ENCODE peak calls at places on chromosomes 4 and X, in eight cellular contexts. One of them, this sample, is unnamed.

GRCh38 chr4:165592386-165592785 is 213.6 kb downstream of the CPE start:
- DNase-seq in stimulated activated CD8-positive, alpha-beta memory T cell treated with anti-CD3 and anti-CD28 coated beads, Interleukin-15, amount 100 ng/mL, for 48 hours: no peak
- DNase-seq in hypothalamus: no peak
- DNase-seq in AML-193: no peak
- DNase-seq in GDM1: no peak
- DNase-seq in NCI-H2081: no peak
- DNase-seq in RWPE1: no peak
- DNase-seq in thoracic aorta: no peak
- DNase-seq in this sample: no peak

GRCh38 chrX:31038585-31039326 is 33.1 kb downstream of the FTHL17 start:
- DNase-seq in stimulated activated CD8-positive, alpha-beta memory T cell treated with anti-CD3 and anti-CD28 coated beads, Interleukin-15, amount 100 ng/mL, for 48 hours: no peak
- DNase-seq in hypothalamus: no peak
- DNase-seq in AML-193: peak
- DNase-seq in GDM1: no peak
- DNase-seq in NCI-H2081: peak
- DNase-seq in RWPE1: peak
- DNase-seq in thoracic aorta: no peak
- DNase-seq in this sample: no peak

GRCh38 chrX:110745288-110745687 is 50.3 kb downstream of the CHRDL1 start:
- DNase-seq in stimulated activated CD8-positive, alpha-beta memory T cell treated with anti-CD3 and anti-CD28 coated beads, Interleukin-15, amount 100 ng/mL, for 48 hours: no peak
- DNase-seq in hypothalamus: no peak
- DNase-seq in AML-193: no peak
- DNase-seq in GDM1: no peak
- DNase-seq in NCI-H2081: no peak
- DNase-seq in RWPE1: no peak
- DNase-seq in thoracic aorta: no peak
- DNase-seq in this sample: no peak

GRCh38 chr4:162761965-162762364 is 404.7 kb downstream of the NAF1 start:
- DNase-seq in stimulated activated CD8-positive, alpha-beta memory T cell treated with anti-CD3 and anti-CD28 coated beads, Interleukin-15, amount 100 ng/mL, for 48 hours: no peak
- DNase-seq in hypothalamus: no peak
- DNase-seq in AML-193: no peak
- DNase-seq in GDM1: no peak
- DNase-seq in NCI-H2081: no peak
- DNase-seq in RWPE1: no peak
- DNase-seq in thoracic aorta: no peak
- DNase-seq in this sample: no peak

GRCh38 chr4:26719954-26720552 is 136.2 kb downstream of the TBC1D19 start:
- DNase-seq in stimulated activated CD8-positive, alpha-beta memory T cell treated with anti-CD3 and anti-CD28 coated beads, Interleukin-15, amount 100 ng/mL, for 48 hours: no peak
- DNase-seq in hypothalamus: no peak
- DNase-seq in AML-193: peak
- DNase-seq in GDM1: no peak
- DNase-seq in NCI-H2081: peak
- DNase-seq in RWPE1: peak
- DNase-seq in thoracic aorta: no peak
- DNase-seq in this sample: no peak

GRCh38 chr4:183634086-183634485 is 24.9 kb downstream of the RWDD4 start:
- DNase-seq in stimulated activated CD8-positive, alpha-beta memory T cell treated with anti-CD3 and anti-CD28 coated beads, Interleukin-15, amount 100 ng/mL, for 48 hours: no peak
- DNase-seq in hypothalamus: no peak
- DNase-seq in AML-193: no peak
- DNase-seq in GDM1: no peak
- DNase-seq in NCI-H2081: no peak
- DNase-seq in RWPE1: no peak
- DNase-seq in thoracic aorta: no peak
- DNase-seq in this sample: no peak

GRCh38 chr4:188781655-188782054 is 642.4 kb downstream of the TRIML1 start:
- DNase-seq in stimulated activated CD8-positive, alpha-beta memory T cell treated with anti-CD3 and anti-CD28 coated beads, Interleukin-15, amount 100 ng/mL, for 48 hours: no peak
- DNase-seq in hypothalamus: no peak
- DNase-seq in AML-193: peak
- DNase-seq in GDM1: no peak
- DNase-seq in NCI-H2081: no peak
- DNase-seq in RWPE1: peak
- DNase-seq in thoracic aorta: no peak
- DNase-seq in this sample: no peak

GRCh38 chrX:103686199-103687072 is at the start of gene MORF4L2:
- DNase-seq in stimulated activated CD8-positive, alpha-beta memory T cell treated with anti-CD3 and anti-CD28 coated beads, Interleukin-15, amount 100 ng/mL, for 48 hours: peak
- DNase-seq in hypothalamus: peak
- DNase-seq in AML-193: peak
- DNase-seq in GDM1: peak
- DNase-seq in NCI-H2081: peak
- DNase-seq in RWPE1: peak
- DNase-seq in thoracic aorta: peak
- DNase-seq in this sample: peak

GRCh38 chr4:184053476-184053875 is 148.4 kb downstream of the STOX2 start:
- DNase-seq in stimulated activated CD8-positive, alpha-beta memory T cell treated with anti-CD3 and anti-CD28 coated beads, Interleukin-15, amount 100 ng/mL, for 48 hours: no peak
- DNase-seq in hypothalamus: no peak
- DNase-seq in AML-193: no peak
- DNase-seq in GDM1: no peak
- DNase-seq in NCI-H2081: no peak
- DNase-seq in RWPE1: peak
- DNase-seq in thoracic aorta: no peak
- DNase-seq in this sample: no peak

GRCh38 chrX:150507251-150507856 is 61.1 kb upstream of the MTM1 start:
- DNase-seq in stimulated activated CD8-positive, alpha-beta memory T cell treated with anti-CD3 and anti-CD28 coated beads, Interleukin-15, amount 100 ng/mL, for 48 hours: no peak
- DNase-seq in hypothalamus: no peak
- DNase-seq in AML-193: no peak
- DNase-seq in GDM1: no peak
- DNase-seq in NCI-H2081: no peak
- DNase-seq in RWPE1: no peak
- DNase-seq in thoracic aorta: no peak
- DNase-seq in this sample: no peak

GRCh38 chr4:163279713-163280112 is 52.7 kb downstream of the NPY1R start:
- DNase-seq in stimulated activated CD8-positive, alpha-beta memory T cell treated with anti-CD3 and anti-CD28 coated beads, Interleukin-15, amount 100 ng/mL, for 48 hours: no peak
- DNase-seq in hypothalamus: no peak
- DNase-seq in AML-193: no peak
- DNase-seq in GDM1: no peak
- DNase-seq in NCI-H2081: no peak
- DNase-seq in RWPE1: no peak
- DNase-seq in thoracic aorta: no peak
- DNase-seq in this sample: no peak

GRCh38 chr4:156971168-156971601 is 414 bp downstream of the PDGFC start:
- DNase-seq in stimulated activated CD8-positive, alpha-beta memory T cell treated with anti-CD3 and anti-CD28 coated beads, Interleukin-15, amount 100 ng/mL, for 48 hours: no peak
- DNase-seq in hypothalamus: peak
- DNase-seq in AML-193: no peak
- DNase-seq in GDM1: no peak
- DNase-seq in NCI-H2081: no peak
- DNase-seq in RWPE1: peak
- DNase-seq in thoracic aorta: no peak
- DNase-seq in this sample: no peak

This sample was measured in NCI-H2227 treated with DMSO at 0.1 percent for 48 hours.